ENCODE peak calls at places on chromosomes 12 and 14, in six cellular contexts. J is naive thymus-derived CD8-positive, alpha-beta T cell; I is mesenchymal stem cell; F is posterior cingulate gyrus; P is sigmoid colon; R is T-helper 2 cell. E is an unnamed sample.

GRCh38 chr12:53211476-53212381 is 4.7 kb upstream of the ITGB7 start:
- DNase-seq in J (no peak), I (no peak), F (no peak), P (no peak), R (no peak), E (no peak)

GRCh38 chr12:53739285-53740129 is 12.3 kb upstream of the CALCOCO1 start:
- DNase-seq in J (no peak), I (no peak), F (no peak), P (no peak), R (no peak), E (no peak)

GRCh38 chr12:75878382-75878720 is 153.2 kb downstream of the PHLDA1 start:
- DNase-seq in J (no peak), I (peak), F (no peak), P (no peak), R (no peak), E (no peak)

GRCh38 chr12:42180990-42181611 is 36.4 kb upstream of the GXYLT1 start:
- DNase-seq in J (no peak), I (peak), F (no peak), P (no peak), R (no peak), E (no peak)

GRCh38 chr12:66552753-66553152 is 126.1 kb downstream of the GRIP1 start:
- DNase-seq in J (no peak), I (no peak), F (no peak), P (no peak), R (no peak), E (no peak)

GRCh38 chr14:22124071-22124613 is 450.5 kb upstream of the OR4E1 start:
- DNase-seq in J (no peak), I (no peak), F (no peak), P (no peak), R (no peak), E (no peak)

GRCh38 chr14:102316746-102317563 is 2.6 kb upstream of the ZNF839 start:
- DNase-seq in J (peak), I (peak), F (peak), P (peak), R (peak), E (peak)

GRCh38 chr12:52515927-52516831 is 4.0 kb downstream of the KRT5 start:
- DNase-seq in J (no peak), I (no peak), F (no peak), P (no peak), R (no peak), E (no peak)

GRCh38 chr12:107600596-107601144 is 84.9 kb upstream of the PWP1 start:
- DNase-seq in J (no peak), I (no peak), F (no peak), P (no peak), R (no peak), E (no peak)

GRCh38 chr12:93370947-93371346 is 6.8 kb upstream of the NUDT4 start:
- DNase-seq in J (no peak), I (no peak), F (no peak), P (no peak), R (no peak), E (no peak)

GRCh38 chr14:100878271-100879146 is 25.0 kb downstream of the RTL1 start:
- DNase-seq in J (no peak), I (no peak), F (no peak), P (no peak), R (no peak), E (no peak)

GRCh38 chr14:60590907-60591510 is 58.3 kb downstream of the SIX1 start:
- DNase-seq in J (no peak), I (no peak), F (no peak), P (no peak), R (no peak), E (no peak)

GRCh38 chr12:74663958-74664357 is 126.3 kb downstream of the ATXN7L3B start:
- DNase-seq in J (no peak), I (no peak), F (no peak), P (no peak), R (no peak), E (no peak)

GRCh38 chr14:68634346-68634745 is 158.5 kb downstream of the ZFP36L1 start:
- DNase-seq in J (no peak), I (no peak), F (no peak), P (no peak), R (no peak), E (no peak)

GRCh38 chr14:55301722-55302121 is 30.5 kb downstream of the FBXO34 start:
- DNase-seq in J (no peak), I (peak), F (no peak), P (no peak), R (no peak), E (no peak)

GRCh38 chr12:120366884-120367251 is 2.1 kb downstream of the MSI1 start:
- DNase-seq in J (no peak), I (no peak), F (no peak), P (no peak), R (no peak), E (no peak)

GRCh38 chr12:108825205-108825950 is 32.0 kb downstream of the SSH1 start:
- DNase-seq in J (no peak), I (peak), F (no peak), P (no peak), R (no peak), E (no peak)

GRCh38 chr12:52300796-52301691 is 9.7 kb upstream of the KRT81 start:
- DNase-seq in J (no peak), I (peak), F (no peak), P (peak), R (no peak), E (no peak)

GRCh38 chr12:76636141-76636692 is 76.6 kb upstream of the OSBPL8 start:
- DNase-seq in J (no peak), I (no peak), F (no peak), P (no peak), R (no peak), E (no peak)

GRCh38 chr14:99809864-99810854 is 16.9 kb downstream of the EML1 start:
- DNase-seq in J (no peak), I (no peak), F (no peak), P (peak), R (no peak), E (no peak)

GRCh38 chr14:64324461-64325255 is 30.5 kb upstream of the ESR2 start:
- DNase-seq in J (no peak), I (peak), F (no peak), P (no peak), R (no peak), E (no peak)

GRCh38 chr14:65169351-65169750 is 67.0 kb upstream of the MAX start:
- DNase-seq in J (no peak), I (peak), F (no peak), P (no peak), R (no peak), E (no peak)

GRCh38 chr12:122265433-122265832 is 861 bp downstream of the VPS33A start:
- DNase-seq in J (no peak), I (no peak), F (no peak), P (no peak), R (no peak), E (no peak)

GRCh38 chr12:102543494-102543893 is 63.1 kb upstream of the IGF1 start:
- DNase-seq in J (no peak), I (no peak), F (no peak), P (no peak), R (no peak), E (no peak)

GRCh38 chr12:30807695-30808034 is 52.9 kb upstream of the CAPRIN2 start:
- DNase-seq in J (no peak), I (no peak), F (no peak), P (no peak), R (no peak), E (no peak)

GRCh38 chr14:80291099-80291498 is 79.8 kb upstream of the DIO2 start:
- DNase-seq in J (no peak), I (no peak), F (no peak), P (no peak), R (no peak), E (no peak)

GRCh38 chr14:65750906-65751305 is 338.4 kb downstream of the FUT8 start:
- DNase-seq in J (no peak), I (no peak), F (no peak), P (no peak), R (no peak), E (no peak)

GRCh38 chr12:6383572-6384498 is at the start of gene LTBR:
- DNase-seq in J (no peak), I (peak), F (peak), P (peak), R (no peak), E (no peak)

GRCh38 chr12:125340791-125341190 is 275.6 kb downstream of the AACS start:
- DNase-seq in J (no peak), I (no peak), F (no peak), P (no peak), R (no peak), E (no peak)